ENCODE peak calls at places on chromosomes 6 and 20, in nine cellular contexts. A is cardiac fibroblast, S is upper lobe of right lung, I is HFF-Myc, Z is AG09309, N is neural progenitor cell, L is GM12864, Y is left ventricle myocardium inferior, H is heart left ventricle. T is an unnamed sample.

GRCh38 chr20:4193053-4193452 is 177.7 kb upstream of the RNF24 start:
- DNase-seq in A (no peak), S (peak), I (no peak), Z (no peak), N (no peak), L (no peak), Y (no peak), H (no peak), T (no peak)

GRCh38 chr20:50585678-50586077 is 75.5 kb downstream of the PTPN1 start:
- DNase-seq in A (no peak), S (no peak), I (no peak), Z (no peak), N (no peak), L (no peak), Y (no peak), H (no peak), T (no peak)

GRCh38 chr20:64198347-64198746 is 34.1 kb downstream of the MYT1 start:
- DNase-seq in A (no peak), S (no peak), I (no peak), Z (no peak), N (no peak), L (no peak), Y (no peak), H (no peak), T (no peak)

GRCh38 chr6:137820952-137821351 is 46.1 kb upstream of the TNFAIP3 start:
- DNase-seq in A (peak), S (no peak), I (no peak), Z (no peak), N (no peak), L (no peak), Y (no peak), H (no peak), T (no peak)

GRCh38 chr6:154829970-154830369 is 96.8 kb downstream of the SCAF8 start:
- DNase-seq in A (no peak), S (no peak), I (no peak), Z (no peak), N (no peak), L (no peak), Y (no peak), H (no peak), T (no peak)

GRCh38 chr6:166955865-166956443 is 396 bp downstream of the RNASET2 start:
- DNase-seq in A (no peak), S (no peak), I (no peak), Z (no peak), N (peak), L (no peak), Y (no peak), H (no peak), T (no peak)

GRCh38 chr20:32674362-32674789 is 635 bp upstream of the C20orf203 start:
- DNase-seq in A (peak), S (no peak), I (no peak), Z (no peak), N (peak), L (peak), Y (no peak), H (no peak), T (no peak)

GRCh38 chr6:32700391-32701040 is 34.1 kb upstream of the HLA-DQB1 start:
- DNase-seq in A (peak), S (no peak), I (peak), Z (peak), N (peak), L (peak), Y (no peak), H (no peak), T (peak)

GRCh38 chr6:13673825-13674444 is 37.7 kb downstream of the RANBP9 start:
- DNase-seq in A (no peak), S (no peak), I (no peak), Z (no peak), N (no peak), L (no peak), Y (no peak), H (no peak), T (no peak)

GRCh38 chr20:40511478-40511877 is 177.6 kb downstream of the MAFB start:
- DNase-seq in A (peak), S (no peak), I (no peak), Z (peak), N (no peak), L (no peak), Y (peak), H (no peak), T (no peak)

GRCh38 chr6:2529217-2529719 is 221.5 kb downstream of the MYLK4 start:
- DNase-seq in A (no peak), S (no peak), I (no peak), Z (no peak), N (no peak), L (no peak), Y (no peak), H (no peak), T (no peak)

GRCh38 chr6:8059129-8059528 is 5.1 kb downstream of the BLOC1S5 start:
- DNase-seq in A (peak), S (no peak), I (no peak), Z (no peak), N (no peak), L (no peak), Y (no peak), H (no peak), T (no peak)

GRCh38 chr20:49880177-49880576 is 35.2 kb downstream of the SPATA2 start:
- DNase-seq in A (peak), S (no peak), I (no peak), Z (no peak), N (no peak), L (no peak), Y (no peak), H (no peak), T (no peak)

GRCh38 chr20:63061051-63061531 is 54.3 kb upstream of the BHLHE23 start:
- DNase-seq in A (no peak), S (peak), I (no peak), Z (no peak), N (no peak), L (no peak), Y (peak), H (peak), T (no peak)

GRCh38 chr6:170295519-170296422 is 4.9 kb upstream of the DLL1 start:
- DNase-seq in A (no peak), S (no peak), I (no peak), Z (no peak), N (peak), L (no peak), Y (no peak), H (no peak), T (no peak)

GRCh38 chr6:116443105-116443504 is 18.1 kb upstream of the CALHM6 start:
- DNase-seq in A (no peak), S (no peak), I (no peak), Z (no peak), N (no peak), L (no peak), Y (no peak), H (no peak), T (no peak)

GRCh38 chr6:90183587-90184333 is 112.9 kb downstream of the BACH2 start:
- DNase-seq in A (no peak), S (no peak), I (no peak), Z (no peak), N (no peak), L (no peak), Y (no peak), H (no peak), T (peak)

GRCh38 chr20:53722515-53723036 is 128.9 kb upstream of the ZNF217 start:
- DNase-seq in A (no peak), S (no peak), I (no peak), Z (no peak), N (no peak), L (no peak), Y (no peak), H (no peak), T (no peak)

GRCh38 chr6:82178084-82178758 is 69.3 kb downstream of the IBTK start:
- DNase-seq in A (peak), S (no peak), I (peak), Z (peak), N (no peak), L (no peak), Y (no peak), H (no peak), T (no peak)

GRCh38 chr6:133895573-133896343 is 6.8 kb downstream of the TCF21 start:
- DNase-seq in A (peak), S (no peak), I (no peak), Z (no peak), N (peak), L (no peak), Y (peak), H (peak), T (no peak)

GRCh38 chr6:41967312-41968287 is 26.0 kb upstream of the CCND3 start:
- DNase-seq in A (peak), S (no peak), I (no peak), Z (no peak), N (no peak), L (no peak), Y (no peak), H (no peak), T (peak)

GRCh38 chr6:106750146-106750900 is 120.9 kb downstream of the QRSL1 start:
- DNase-seq in A (no peak), S (no peak), I (no peak), Z (no peak), N (no peak), L (no peak), Y (no peak), H (no peak), T (no peak)

GRCh38 chr6:135870722-135871121 is 19.2 kb downstream of the PDE7B start:
- DNase-seq in A (peak), S (no peak), I (peak), Z (no peak), N (no peak), L (no peak), Y (no peak), H (no peak), T (no peak)

GRCh38 chr6:1516742-1517520 is 92.8 kb upstream of the FOXC1 start:
- DNase-seq in A (no peak), S (no peak), I (no peak), Z (no peak), N (no peak), L (no peak), Y (no peak), H (no peak), T (no peak)

GRCh38 chr20:6733965-6734364 is 33.5 kb upstream of the BMP2 start:
- DNase-seq in A (no peak), S (no peak), I (no peak), Z (no peak), N (no peak), L (no peak), Y (no peak), H (no peak), T (no peak)

GRCh38 chr6:15536201-15536955 is 126.5 kb downstream of the DTNBP1 start:
- DNase-seq in A (no peak), S (no peak), I (no peak), Z (peak), N (no peak), L (no peak), Y (no peak), H (no peak), T (no peak)

GRCh38 chr6:46993846-46994245 is 48.3 kb downstream of the ADGRF1 start:
- DNase-seq in A (peak), S (no peak), I (peak), Z (peak), N (no peak), L (no peak), Y (no peak), H (no peak), T (peak)

GRCh38 chr6:71197267-71197666 is 91.3 kb upstream of the OGFRL1 start:
- DNase-seq in A (no peak), S (no peak), I (no peak), Z (peak), N (no peak), L (no peak), Y (no peak), H (no peak), T (no peak)

GRCh38 chr6:147304016-147304415 is 99.8 kb downstream of the STXBP5 start:
- DNase-seq in A (no peak), S (no peak), I (no peak), Z (no peak), N (no peak), L (no peak), Y (no peak), H (no peak), T (no peak)

GRCh38 chr20:24045621-24046020 is 57.0 kb upstream of the GGTLC1 start:
- DNase-seq in A (no peak), S (no peak), I (no peak), Z (no peak), N (no peak), L (no peak), Y (no peak), H (no peak), T (no peak)

GRCh38 chr6:101847690-101848089 is 454.2 kb downstream of the GRIK2 start:
- DNase-seq in A (no peak), S (no peak), I (no peak), Z (no peak), N (peak), L (no peak), Y (no peak), H (no peak), T (no peak)

GRCh38 chr6:22657341-22657985 is 88.1 kb downstream of the HDGFL1 start:
- DNase-seq in A (peak), S (no peak), I (no peak), Z (no peak), N (no peak), L (no peak), Y (no peak), H (no peak), T (no peak)

GRCh38 chr6:146582857-146583256 is 15.9 kb upstream of the ADGB start:
- DNase-seq in A (peak), S (no peak), I (no peak), Z (no peak), N (no peak), L (no peak), Y (peak), H (peak), T (no peak)

GRCh38 chr6:127201321-127201720 is 65.3 kb upstream of the RNF146 start:
- DNase-seq in A (peak), S (no peak), I (no peak), Z (no peak), N (no peak), L (no peak), Y (no peak), H (no peak), T (no peak)

GRCh38 chr6:133017581-133017980 is 203.2 kb downstream of the RPS12 start:
- DNase-seq in A (no peak), S (no peak), I (no peak), Z (no peak), N (no peak), L (no peak), Y (no peak), H (no peak), T (no peak)

DNA sequence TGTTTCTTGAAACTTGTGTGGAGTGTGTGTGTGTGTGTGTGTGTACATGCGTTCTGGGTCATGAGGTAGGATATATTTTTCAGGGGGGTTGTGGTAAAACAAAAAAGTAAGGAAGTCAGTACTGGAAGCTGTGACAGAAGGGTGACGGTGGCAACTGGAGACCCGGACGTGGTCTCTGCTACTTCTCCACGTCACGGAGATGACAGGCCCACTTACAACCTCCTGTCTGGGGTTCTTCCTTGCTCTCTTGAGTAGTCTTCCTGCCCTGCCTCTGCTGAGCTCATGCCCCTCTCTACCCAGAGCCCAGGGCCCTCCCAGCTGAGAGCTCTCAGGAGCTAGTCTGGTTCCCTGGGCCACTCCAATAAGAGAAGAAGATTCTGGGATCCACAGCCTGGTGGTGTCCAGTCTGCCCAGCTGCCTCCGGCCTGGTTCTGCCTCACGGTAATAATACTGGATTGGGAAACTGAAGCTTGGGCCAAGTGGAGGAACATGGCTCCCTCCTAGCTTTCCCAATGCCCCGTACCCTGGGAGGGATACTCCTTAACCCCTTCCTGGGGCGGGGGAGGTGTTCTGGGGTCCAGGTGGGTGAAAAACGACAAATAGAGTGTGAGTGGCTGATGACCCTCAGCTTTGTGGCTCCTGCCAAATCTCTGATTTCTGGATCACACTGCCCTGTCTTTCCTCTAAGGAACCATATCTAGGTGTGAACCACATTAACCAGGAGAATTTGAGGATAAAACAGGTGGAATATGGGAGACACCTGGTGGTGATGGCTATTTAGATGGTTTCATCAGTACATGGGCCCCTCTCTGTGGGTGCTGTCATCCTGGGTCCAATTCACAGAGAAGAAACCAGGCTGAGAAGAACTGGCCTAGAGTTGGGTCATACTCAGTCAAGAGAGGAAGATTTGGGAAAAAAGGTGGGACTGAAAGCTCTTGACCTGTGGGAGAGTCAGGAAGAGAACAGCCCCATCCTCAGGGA is 27.2 kb downstream of the VEGFA start:
- DNase-seq in A (no peak), S (no peak), I (no peak), Z (no peak), N (no peak), L (no peak), Y (no peak), H (no peak), T (no peak)
- TF ChIP-seq CTCF in A (no peak), S (no peak), I (no peak), Z (no peak), N (no peak), L (no peak), Y (no peak), H (no peak), T (peak)

GRCh38 chr6:29598348-29598747 is 13.4 kb downstream of the OR2H2 start:
- DNase-seq in A (no peak), S (no peak), I (no peak), Z (no peak), N (no peak), L (no peak), Y (no peak), H (no peak), T (no peak)

GRCh38 chr6:29602564-29603361 is 17.8 kb downstream of the OR2H2 start:
- DNase-seq in A (peak), S (no peak), I (no peak), Z (no peak), N (peak), L (no peak), Y (no peak), H (no peak), T (no peak)

GRCh38 chr6:29603930-29604329 is 19.0 kb downstream of the OR2H2 start:
- DNase-seq in A (no peak), S (no peak), I (no peak), Z (no peak), N (no peak), L (no peak), Y (no peak), H (no peak), T (no peak)

DNA sequence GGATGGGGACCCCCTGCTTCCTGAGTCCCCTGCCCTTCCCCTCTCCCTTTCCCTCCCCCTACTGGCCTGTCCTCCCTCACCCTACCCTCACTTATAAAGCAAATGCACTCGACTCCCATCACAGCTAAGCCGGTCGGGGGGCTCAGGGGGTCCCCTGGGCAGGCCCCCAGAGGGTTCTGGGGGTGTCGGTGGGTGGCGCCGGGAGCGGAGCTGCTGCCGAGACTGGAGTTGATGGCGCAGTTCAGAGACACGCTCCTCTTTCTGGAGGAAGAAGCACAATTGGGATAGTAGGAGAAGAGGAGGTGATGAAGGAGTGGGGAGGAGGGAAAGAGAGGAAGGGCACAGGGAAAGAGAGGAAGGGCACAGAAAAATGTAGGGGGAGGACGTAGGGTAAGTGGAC is 18.5 kb downstream of the OR2H2 start:
- DNase-seq in A (no peak), S (no peak), I (no peak), Z (no peak), N (no peak), L (no peak), Y (no peak), H (no peak), T (no peak)
- H3K4me3 ChIP-seq in A (no peak), S (no peak), I (no peak), Z (no peak), N (no peak), L (no peak), Y (no peak), H (no peak), T (no peak)

GRCh38 chr6:163904161-163904560 is 489.6 kb downstream of the QKI start:
- DNase-seq in A (no peak), S (no peak), I (no peak), Z (no peak), N (no peak), L (no peak), Y (no peak), H (no peak), T (no peak)

GRCh38 chr6:163903528-163903927 is 489.0 kb downstream of the QKI start:
- DNase-seq in A (no peak), S (no peak), I (no peak), Z (no peak), N (no peak), L (no peak), Y (no peak), H (no peak), T (no peak)

GRCh38 chr6:163902993-163903392 is 488.5 kb downstream of the QKI start:
- DNase-seq in A (no peak), S (no peak), I (no peak), Z (no peak), N (no peak), L (no peak), Y (no peak), H (no peak), T (no peak)

GRCh38 chr6:163900570-163900969 is 486.1 kb downstream of the QKI start:
- DNase-seq in A (peak), S (no peak), I (no peak), Z (peak), N (no peak), L (no peak), Y (no peak), H (no peak), T (no peak)

DNA sequence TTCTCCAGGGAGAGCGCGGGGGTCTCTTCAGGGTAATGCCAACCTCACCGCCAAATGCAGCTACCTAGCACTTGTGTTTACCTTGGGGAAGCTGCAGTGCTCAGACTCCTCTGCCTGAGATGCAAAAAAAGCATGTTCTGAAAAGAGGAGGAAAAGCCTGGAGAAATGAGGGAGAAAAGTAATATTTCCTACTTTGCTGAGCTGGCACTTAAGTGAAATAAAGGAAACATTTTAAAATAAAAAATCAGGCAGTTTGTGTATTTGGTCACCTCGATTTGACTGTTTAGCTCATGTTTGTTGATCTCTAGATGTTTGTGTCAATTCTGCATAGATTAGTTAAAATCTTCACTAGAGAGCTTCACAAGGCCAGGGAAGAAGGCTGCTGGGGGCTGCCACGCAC is 487.2 kb downstream of the QKI start:
- DNase-seq in A (no peak), S (no peak), I (no peak), Z (no peak), N (no peak), L (no peak), Y (no peak), H (no peak), T (no peak)
- TF ChIP-seq CTCF in A (no peak), S (no peak), I (no peak), Z (no peak), N (no peak), L (no peak), Y (no peak), H (no peak), T (no peak)

GRCh38 chr20:58179432-58180099 is 48.9 kb downstream of the ANKRD60 start:
- DNase-seq in A (peak), S (peak), I (no peak), Z (no peak), N (peak), L (no peak), Y (peak), H (peak), T (no peak)
- H3K4me3 ChIP-seq in A (peak), S (peak), I (peak), Z (peak), N (peak), L (no peak), Y (peak), H (no peak), T (peak)

GRCh38 chr20:1101533-1101932 is 16.9 kb upstream of the PSMF1 start:
- DNase-seq in A (no peak), S (no peak), I (no peak), Z (no peak), N (no peak), L (no peak), Y (no peak), H (no peak), T (no peak)
- TF ChIP-seq CTCF in A (no peak), S (no peak), I (no peak), Z (no peak), N (no peak), L (no peak), Y (no peak), H (no peak), T (no peak)

GRCh38 chr6:27512525-27512924 is 39.6 kb upstream of the ZNF184 start:
- DNase-seq in A (no peak), S (no peak), I (no peak), Z (no peak), N (no peak), L (no peak), Y (no peak), H (no peak), T (no peak)

GRCh38 chr6:27518881-27519795 is 46.2 kb upstream of the ZNF184 start:
- DNase-seq in A (peak), S (peak), I (peak), Z (peak), N (peak), L (peak), Y (peak), H (peak), T (peak)

GRCh38 chr6:27517928-27518787 is 45.3 kb upstream of the ZNF184 start:
- DNase-seq in A (no peak), S (no peak), I (no peak), Z (no peak), N (no peak), L (no peak), Y (no peak), H (no peak), T (no peak)

GRCh38 chr6:27514906-27515495 is 42.1 kb upstream of the ZNF184 start:
- DNase-seq in A (no peak), S (no peak), I (no peak), Z (no peak), N (no peak), L (no peak), Y (no peak), H (no peak), T (no peak)

GRCh38 chr6:27517238-27517637 is 44.3 kb upstream of the ZNF184 start:
- DNase-seq in A (no peak), S (no peak), I (no peak), Z (no peak), N (no peak), L (no peak), Y (no peak), H (no peak), T (no peak)
- H3K4me3 ChIP-seq in A (no peak), S (no peak), I (no peak), Z (no peak), N (no peak), L (no peak), Y (no peak), H (no peak), T (no peak)